ENCODE peak calls at places on chromosome 5, in six cellular contexts. Q is heart left ventricle, E is HFFc6, I is Caco-2, O is lower leg skin, H is mammary epithelial cell. M is an unnamed sample.

GRCh38 chr5:52789378-52789777 is 1.7 kb downstream of the ITGA1 start:
- DNase-seq in Q (no peak), E (no peak), I (no peak), O (no peak), H (no peak), M (no peak)

GRCh38 chr5:115579216-115579615 is 23.1 kb downstream of the TICAM2 start:
- DNase-seq in Q (no peak), E (no peak), I (no peak), O (no peak), H (no peak), M (no peak)

GRCh38 chr5:14410068-14410941 is 171.3 kb upstream of the OTULINL start:
- DNase-seq in Q (no peak), E (no peak), I (no peak), O (no peak), H (no peak), M (no peak)

GRCh38 chr5:180869587-180869986 is 8.5 kb upstream of the ZFP62 start:
- DNase-seq in Q (no peak), E (no peak), I (no peak), O (peak), H (no peak), M (no peak)

GRCh38 chr5:80341376-80341775 is 21.6 kb downstream of the SPZ1 start:
- DNase-seq in Q (no peak), E (no peak), I (no peak), O (no peak), H (no peak), M (no peak)

GRCh38 chr5:107523019-107523680 is 147.6 kb downstream of the EFNA5 start:
- DNase-seq in Q (no peak), E (no peak), I (no peak), O (no peak), H (peak), M (no peak)

GRCh38 chr5:86679529-86679928 is 61.8 kb downstream of the COX7C start:
- DNase-seq in Q (peak), E (peak), I (no peak), O (no peak), H (peak), M (no peak)

GRCh38 chr5:170923910-170924620 is 62.2 kb downstream of the RANBP17 start:
- DNase-seq in Q (no peak), E (no peak), I (no peak), O (no peak), H (no peak), M (no peak)

GRCh38 chr5:141558150-141558549 is 60.6 kb downstream of the DIAPH1 start:
- DNase-seq in Q (no peak), E (no peak), I (no peak), O (no peak), H (no peak), M (no peak)

GRCh38 chr5:111805071-111805470 is 48.1 kb upstream of the NREP start:
- DNase-seq in Q (no peak), E (no peak), I (no peak), O (no peak), H (no peak), M (no peak)

GRCh38 chr5:93164690-93165089 is 416.3 kb downstream of the NR2F1-AS1 start:
- DNase-seq in Q (peak), E (peak), I (no peak), O (no peak), H (peak), M (no peak)

GRCh38 chr5:40962207-40962955 is 53.1 kb downstream of the C7 start:
- DNase-seq in Q (no peak), E (no peak), I (no peak), O (no peak), H (no peak), M (no peak)

GRCh38 chr5:179732918-179733763 is 519 bp downstream of the MAML1 start:
- DNase-seq in Q (peak), E (peak), I (peak), O (peak), H (peak), M (no peak)

GRCh38 chr5:120730214-120730613 is 266.1 kb downstream of the PRR16 start:
- DNase-seq in Q (no peak), E (no peak), I (no peak), O (no peak), H (no peak), M (no peak)

GRCh38 chr5:13957032-13957645 is 12.7 kb upstream of the DNAH5 start:
- DNase-seq in Q (no peak), E (peak), I (no peak), O (no peak), H (peak), M (no peak)

GRCh38 chr5:156329197-156329611 is 2.2 kb downstream of the SGCD start:
- DNase-seq in Q (peak), E (no peak), I (no peak), O (no peak), H (no peak), M (no peak)

GRCh38 chr5:66382152-66382551 is 214.0 kb upstream of the MAST4 start:
- DNase-seq in Q (no peak), E (no peak), I (no peak), O (no peak), H (no peak), M (no peak)

GRCh38 chr5:65050826-65051498 is 282.2 kb downstream of the CWC27 start:
- DNase-seq in Q (no peak), E (peak), I (no peak), O (no peak), H (no peak), M (no peak)

GRCh38 chr5:527646-528591 is 3.7 kb upstream of the SLC9A3 start:
- DNase-seq in Q (peak), E (no peak), I (no peak), O (no peak), H (no peak), M (no peak)

GRCh38 chr5:119080975-119081374 is 10.1 kb downstream of the DMXL1 start:
- DNase-seq in Q (no peak), E (no peak), I (no peak), O (no peak), H (no peak), M (no peak)

GRCh38 chr5:133433641-133434040 is 178.7 kb downstream of the FSTL4 start:
- DNase-seq in Q (no peak), E (no peak), I (no peak), O (peak), H (no peak), M (no peak)

DNA sequence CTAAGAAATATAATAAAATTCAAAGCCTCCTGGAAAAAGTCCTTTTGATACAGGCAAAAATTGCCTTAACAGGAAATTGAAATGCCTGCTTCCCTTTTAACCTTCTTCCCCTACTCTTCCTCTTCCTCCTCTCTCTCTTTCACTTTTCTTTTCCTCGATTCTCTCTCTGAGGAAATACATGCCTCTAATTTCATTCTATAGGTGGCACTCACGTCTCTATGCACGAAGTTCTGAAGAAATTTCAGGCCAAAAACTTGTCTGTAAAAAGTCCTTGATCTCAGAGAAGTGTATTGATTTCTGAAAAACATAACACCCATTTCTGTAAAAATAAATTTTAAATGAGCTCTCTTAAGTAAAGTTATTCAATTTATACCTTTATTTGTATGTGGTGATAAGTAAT is 371.7 kb upstream of the IRX4 start:
- DNase-seq in Q (no peak), E (no peak), I (no peak), O (no peak), H (no peak), M (no peak)
- TF ChIP-seq CTCF in Q (no peak), E (no peak), I (no peak), O (no peak), H (no peak), M (no peak)

DNA sequence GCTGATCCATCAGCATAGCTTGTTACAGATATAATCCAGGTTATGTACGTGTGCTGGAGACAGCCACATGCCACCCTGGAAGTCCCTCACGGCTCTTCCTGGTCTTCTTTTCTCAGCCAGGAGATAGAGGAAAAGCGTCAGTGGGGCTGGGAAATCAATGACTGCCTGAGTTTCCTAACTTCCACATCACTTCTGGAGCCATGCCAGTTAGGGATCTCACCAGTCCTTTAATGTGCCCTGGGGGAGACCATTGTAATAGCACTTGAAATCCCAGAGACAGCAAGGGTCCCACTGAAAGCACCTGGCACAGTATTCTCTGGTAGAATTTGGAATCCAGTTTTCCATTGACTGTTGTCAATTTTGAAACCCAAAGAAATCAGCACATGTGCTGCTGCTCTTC is 29.2 kb downstream of the ANXA2R start:
- DNase-seq in Q (no peak), E (no peak), I (no peak), O (no peak), H (no peak), M (no peak)
- TF ChIP-seq CTCF in Q (no peak), E (peak), I (no peak), O (no peak), H (no peak), M (no peak)

DNA sequence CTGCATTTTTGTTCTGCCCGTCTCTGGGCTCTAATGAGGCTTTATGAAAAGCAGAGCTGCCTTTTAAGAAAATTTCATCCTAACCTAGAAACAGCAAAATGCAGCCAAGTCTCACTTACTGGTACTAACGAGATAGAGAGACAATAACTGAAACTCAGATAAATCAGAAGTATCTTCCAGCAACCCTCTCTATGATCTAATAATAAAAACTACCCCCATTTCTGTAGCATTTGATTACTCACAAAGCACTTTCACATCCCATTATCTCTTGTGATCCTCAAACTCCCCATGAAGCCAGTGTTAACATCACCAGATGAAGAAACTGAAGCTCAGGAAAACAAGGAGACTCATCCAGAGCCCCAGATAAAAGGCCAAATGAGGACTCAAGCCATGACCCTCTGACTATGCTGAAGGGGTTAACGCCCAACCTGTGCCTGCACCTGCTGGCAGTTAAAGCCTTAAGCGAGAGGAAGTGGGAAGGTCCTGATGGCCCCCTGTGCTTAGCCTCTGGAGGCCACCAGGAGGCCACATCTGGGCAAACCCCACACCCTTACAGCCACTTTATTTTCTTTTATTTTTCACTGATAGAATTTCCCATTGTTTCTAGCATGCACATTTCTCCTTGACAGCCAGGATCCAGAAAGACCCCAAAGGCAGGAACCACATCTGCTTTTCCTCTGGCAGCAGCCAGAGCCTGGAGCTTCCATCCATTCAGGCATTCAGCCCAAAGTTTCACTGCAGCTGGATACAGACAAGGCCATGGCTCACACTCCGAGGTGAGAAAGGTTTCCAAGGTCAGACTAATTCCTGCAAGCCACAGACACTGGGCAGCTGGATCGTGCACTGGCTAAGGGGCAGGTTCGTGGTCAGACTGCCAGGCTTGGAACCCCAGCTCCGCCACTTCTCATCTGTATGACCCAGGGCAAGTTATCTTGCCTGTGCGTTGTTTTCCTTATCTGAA is 37.2 kb downstream of the SPOCK1 start:
- DNase-seq in Q (no peak), E (no peak), I (no peak), O (no peak), H (no peak), M (no peak)
- TF ChIP-seq CTCF in Q (no peak), E (peak), I (peak), O (no peak), H (no peak), M (no peak)

DNA sequence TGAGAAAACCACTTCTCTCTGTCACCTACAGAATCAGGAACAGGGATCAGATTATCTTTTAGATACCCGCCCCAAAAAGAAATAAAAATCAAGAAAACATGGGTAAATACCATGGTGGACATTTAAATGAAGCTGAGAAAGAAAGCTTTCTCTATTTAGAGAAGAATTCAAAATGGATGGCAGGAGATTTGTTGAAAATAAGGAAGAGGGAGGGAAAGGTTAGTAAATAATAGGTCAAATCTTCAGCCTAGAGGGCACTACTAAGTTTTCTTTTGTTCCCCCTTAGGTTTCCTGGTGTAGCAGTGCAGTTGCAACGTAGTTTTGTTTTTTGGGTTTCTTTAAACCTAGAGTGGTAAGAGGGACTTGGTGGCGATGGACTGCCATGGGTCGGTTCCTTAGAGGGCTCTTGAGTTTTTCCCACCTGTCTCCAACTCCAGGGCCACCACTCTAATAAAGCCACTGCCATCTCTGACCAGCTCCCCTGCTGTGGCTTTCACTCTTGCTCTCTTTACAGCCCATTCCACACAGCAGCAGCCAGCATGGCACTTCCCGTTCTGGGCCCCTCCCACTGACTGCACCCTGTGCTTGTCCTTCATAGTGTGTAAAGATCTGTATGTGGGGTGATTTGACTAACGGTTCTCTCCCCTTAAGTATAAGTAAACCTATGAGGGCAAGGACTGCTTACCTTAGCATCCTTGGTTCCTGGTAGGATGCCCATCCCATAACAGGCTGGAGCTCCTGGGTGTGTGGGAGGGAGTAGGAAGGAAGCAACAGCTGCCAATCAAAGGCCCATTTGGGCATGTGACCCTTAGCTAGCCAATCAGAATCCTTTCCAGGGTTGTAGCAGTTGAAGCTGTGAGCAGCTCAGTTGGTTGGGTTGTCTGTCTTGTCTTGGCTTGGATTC is 118.3 kb downstream of the SLC1A3 start:
- DNase-seq in Q (peak), E (no peak), I (no peak), O (peak), H (no peak), M (no peak)
- TF ChIP-seq CTCF in Q (no peak), E (no peak), I (no peak), O (no peak), H (no peak), M (no peak)

GRCh38 chr5:134526483-134527155 is 1.1 kb downstream of the JADE2 start:
- DNase-seq in Q (peak), E (peak), I (no peak), O (peak), H (no peak), M (peak)

GRCh38 chr5:134525687-134526482 is 415 bp downstream of the JADE2 start:
- DNase-seq in Q (peak), E (peak), I (peak), O (peak), H (peak), M (peak)

GRCh38 chr5:134523543-134524136 is 1.8 kb upstream of the JADE2 start:
- DNase-seq in Q (no peak), E (no peak), I (no peak), O (no peak), H (no peak), M (no peak)

GRCh38 chr5:134524219-134524825 is 1.1 kb upstream of the JADE2 start:
- DNase-seq in Q (peak), E (peak), I (peak), O (peak), H (peak), M (peak)

GRCh38 chr5:134524826-134525686 is at the start of gene JADE2:
- DNase-seq in Q (peak), E (peak), I (peak), O (peak), H (peak), M (peak)
- TF ChIP-seq CTCF in Q (no peak), E (no peak), I (peak), O (no peak), H (no peak), M (no peak)

GRCh38 chr5:113487411-113487778 is 858 bp downstream of the MCC start:
- DNase-seq in Q (no peak), E (no peak), I (no peak), O (no peak), H (peak), M (no peak)
- TF ChIP-seq CTCF in Q (no peak), E (no peak), I (no peak), O (no peak), H (no peak), M (no peak)

GRCh38 chr5:61275841-61276240 is 56.2 kb upstream of the ZSWIM6 start:
- DNase-seq in Q (peak), E (peak), I (no peak), O (no peak), H (peak), M (no peak)

GRCh38 chr5:61279725-61280124 is 52.3 kb upstream of the ZSWIM6 start:
- DNase-seq in Q (no peak), E (no peak), I (no peak), O (no peak), H (no peak), M (no peak)

GRCh38 chr5:61274561-61274960 is 57.5 kb upstream of the ZSWIM6 start:
- DNase-seq in Q (no peak), E (no peak), I (no peak), O (no peak), H (no peak), M (no peak)

GRCh38 chr5:61277781-61278180 is 54.3 kb upstream of the ZSWIM6 start:
- DNase-seq in Q (no peak), E (no peak), I (no peak), O (no peak), H (peak), M (no peak)

DNA sequence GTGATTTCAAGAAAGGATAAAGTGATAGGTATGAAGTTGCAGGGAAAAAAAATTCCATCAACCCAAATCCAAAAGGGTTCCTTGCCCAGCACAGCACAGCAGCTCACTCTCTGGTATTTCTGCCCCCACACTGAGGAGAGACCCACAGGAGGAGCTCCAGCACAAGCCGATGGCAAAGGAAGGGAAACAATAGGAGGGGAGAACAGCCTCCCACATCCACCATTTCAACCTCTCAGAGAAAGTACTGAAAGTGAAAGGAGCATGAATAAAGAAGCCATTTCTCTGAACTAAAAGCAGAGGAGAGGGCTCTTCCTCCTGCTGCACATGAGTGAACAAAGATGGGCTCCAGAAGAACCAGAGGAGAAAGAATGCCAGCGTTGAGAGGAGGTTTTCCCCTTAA is 54.9 kb upstream of the ZSWIM6 start:
- DNase-seq in Q (no peak), E (peak), I (peak), O (no peak), H (no peak), M (no peak)
- TF ChIP-seq CTCF in Q (no peak), E (peak), I (peak), O (no peak), H (no peak), M (no peak)

DNA sequence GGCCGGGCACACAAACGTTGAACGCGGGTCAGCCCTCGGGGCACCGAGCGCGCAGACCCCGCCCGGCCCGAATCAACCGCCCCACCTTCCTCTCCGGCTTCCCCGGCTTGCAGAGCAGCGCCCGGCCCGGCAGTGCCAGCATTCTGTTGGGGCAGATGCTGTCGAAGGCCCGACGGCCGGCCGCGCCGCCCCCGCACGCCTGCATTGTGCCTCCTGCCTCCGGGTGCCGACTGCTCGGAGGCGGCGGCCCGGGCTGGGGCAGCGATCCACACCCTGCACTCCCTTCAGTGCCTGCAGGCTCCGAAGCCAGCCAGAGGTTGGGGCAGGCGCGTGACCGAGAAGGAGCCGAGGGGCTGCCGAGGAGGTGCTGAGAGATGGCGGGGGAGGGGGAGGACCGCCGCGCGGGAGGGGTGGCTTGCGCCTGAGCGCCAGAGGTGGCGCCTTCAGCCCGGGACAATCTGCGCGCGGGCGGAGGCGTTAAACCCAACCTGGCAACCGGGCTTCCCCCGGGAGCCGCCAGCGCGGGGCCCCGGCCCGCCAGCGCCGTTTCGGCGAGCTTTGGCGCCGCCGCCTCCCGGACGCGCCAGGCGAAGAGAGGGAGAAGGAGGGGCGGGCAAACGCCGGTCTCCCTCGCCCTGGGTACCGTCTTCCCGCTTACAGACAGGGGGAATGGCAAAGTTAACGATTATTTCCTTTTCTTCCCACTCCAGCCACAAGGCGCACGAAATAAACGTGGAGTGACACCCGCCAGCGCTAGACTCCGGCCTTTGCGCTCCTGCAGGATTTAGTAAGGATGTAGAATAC is at the start of gene MCIDAS:
- DNase-seq in Q (no peak), E (no peak), I (peak), O (no peak), H (peak), M (no peak)
- TF ChIP-seq CTCF in Q (no peak), E (no peak), I (peak), O (no peak), H (no peak), M (no peak)

GRCh38 chr5:35443803-35444595 is 173.7 kb upstream of the SPEF2 start:
- DNase-seq in Q (no peak), E (no peak), I (no peak), O (no peak), H (no peak), M (no peak)
- TF ChIP-seq CTCF in Q (no peak), E (no peak), I (no peak), O (no peak), H (no peak), M (no peak)

M was measured in omental fat pad.